ENCODE peak calls at places on chromosomes 16 and 17, in five cellular contexts. C is Panc1, F is esophagus muscularis mucosa, Q is GM23338, Z is stomach. O is an unnamed sample.

GRCh38 chr17:29533976-29534375 is 32.9 kb downstream of the ABHD15 start:
- DNase-seq in C (no peak), F (no peak), Q (no peak), Z (no peak), O (no peak)

GRCh38 chr17:9363440-9364350 is 211.9 kb downstream of the STX8 start:
- DNase-seq in C (no peak), F (no peak), Q (no peak), Z (no peak), O (no peak)

GRCh38 chr17:57090560-57091185 is 5.6 kb downstream of the AKAP1 start:
- DNase-seq in C (no peak), F (no peak), Q (no peak), Z (no peak), O (no peak)

GRCh38 chr17:2610640-2611175 is 17.3 kb downstream of the PAFAH1B1 start:
- DNase-seq in C (no peak), F (no peak), Q (no peak), Z (no peak), O (no peak)

GRCh38 chr17:67818110-67819002 is 6.9 kb upstream of the BPTF start:
- DNase-seq in C (no peak), F (no peak), Q (no peak), Z (no peak), O (peak; percentile 53)

GRCh38 chr17:34306466-34306865 is 12.8 kb upstream of the CCL8 start:
- DNase-seq in C (no peak), F (peak; percentile 89), Q (peak; percentile 80), Z (no peak), O (no peak)

GRCh38 chr17:10265100-10265810 is 66.8 kb upstream of the GAS7 start:
- DNase-seq in C (no peak), F (no peak), Q (no peak), Z (no peak), O (no peak)

GRCh38 chr16:72876221-72876620 is 171.7 kb downstream of the ZFHX3 start:
- DNase-seq in C (no peak), F (no peak), Q (no peak), Z (peak; percentile 32), O (no peak)

GRCh38 chr17:79812206-79812968 is 15.5 kb upstream of the CBX8 start:
- DNase-seq in C (no peak), F (no peak), Q (no peak), Z (no peak), O (no peak)

GRCh38 chr16:67571981-67572431 is 9.7 kb downstream of the CTCF start:
- DNase-seq in C (no peak), F (no peak), Q (no peak), Z (no peak), O (no peak)

GRCh38 chr17:4846635-4847390 is 13.7 kb downstream of the MINK1 start:
- DNase-seq in C (no peak), F (no peak), Q (no peak), Z (no peak), O (no peak)
- TF ChIP-seq POLR2AphosphoS5 in C (no peak), F (no peak), Q (no peak), Z (no peak), O (no peak)

GRCh38 chr16:85642762-85643281 is 29.7 kb downstream of the GSE1 start:
- DNase-seq in C (no peak), F (no peak), Q (no peak), Z (no peak), O (no peak)

GRCh38 chr16:85644093-85644712 is 31.1 kb downstream of the GSE1 start:
- DNase-seq in C (no peak), F (no peak), Q (no peak), Z (no peak), O (no peak)

GRCh38 chr16:85641776-85642176 is 28.7 kb downstream of the GSE1 start:
- DNase-seq in C (no peak), F (no peak), Q (no peak), Z (peak; percentile 81), O (no peak)

GRCh38 chr16:85645021-85645589 is 32.0 kb downstream of the GSE1 start:
- DNase-seq in C (no peak), F (no peak), Q (no peak), Z (peak; percentile 55), O (no peak)

GRCh38 chr16:85643631-85644030 is 30.5 kb downstream of the GSE1 start:
- DNase-seq in C (no peak), F (no peak), Q (no peak), Z (peak; percentile 36), O (no peak)
- H3K4me1 ChIP-seq in C (peaks cover 35% of the 10 kb centered on the region), F (peaks cover 33% of the 10 kb centered on the region), Q (no peaks in the 10 kb centered on the region), Z (peaks cover 87% of the 10 kb centered on the region), O (no peaks in the 10 kb centered on the region)

GRCh38 chr17:18065546-18065945 is 22.2 kb upstream of the DRG2 start:
- DNase-seq in C (no peak), F (no peak), Q (no peak), Z (no peak), O (no peak)
- TF ChIP-seq POLR2AphosphoS5 in C (no peak), F (no peak), Q (no peak), Z (no peak), O (no peak)

GRCh38 chr17:36931096-36931696 is 6.1 kb upstream of the LHX1 start:
- DNase-seq in C (no peak), F (no peak), Q (no peak), Z (no peak), O (no peak)
- H3K4me1 ChIP-seq in C (peaks cover 12% of the 10 kb centered on the region), F (peaks cover 59% of the 10 kb centered on the region), Q (peaks cover 78% of the 10 kb centered on the region), Z (peaks cover 58% of the 10 kb centered on the region), O (peaks cover 61% of the 10 kb centered on the region)

GRCh38 chr17:50055426-50056216 is at the start of gene ITGA3:
- DNase-seq in C (no peak), F (peak; percentile 94), Q (peak; percentile 95), Z (peak; percentile 89), O (peak; percentile 82)
- TF ChIP-seq POLR2AphosphoS5 in C (peak; percentile 60), F (peak; percentile 66), Q (no peak), Z (peak; percentile 56), O (no peak)

GRCh38 chr16:84138824-84139627 is 6.0 kb downstream of the HSDL1 start:
- DNase-seq in C (no peak), F (no peak), Q (peak; percentile 49), Z (peak; percentile 37), O (no peak)

GRCh38 chr16:84138500-84138823 is 6.5 kb downstream of the HSDL1 start:
- DNase-seq in C (no peak), F (no peak), Q (no peak), Z (no peak), O (no peak)

GRCh38 chr16:84137769-84138357 is 7.1 kb downstream of the HSDL1 start:
- DNase-seq in C (no peak), F (no peak), Q (no peak), Z (no peak), O (no peak)

GRCh38 chr16:84136331-84137125 is 8.4 kb downstream of the HSDL1 start:
- DNase-seq in C (no peak), F (no peak), Q (no peak), Z (no peak), O (no peak)

GRCh38 chr16:84137287-84137686 is 7.7 kb downstream of the HSDL1 start:
- DNase-seq in C (no peak), F (no peak), Q (no peak), Z (no peak), O (no peak)
- H3K4me1 ChIP-seq in C (no peaks in the 10 kb centered on the region), F (peaks cover 7% of the 10 kb centered on the region), Q (peaks cover 48% of the 10 kb centered on the region), Z (peaks cover 8% of the 10 kb centered on the region), O (peaks cover 33% of the 10 kb centered on the region)

DNA sequence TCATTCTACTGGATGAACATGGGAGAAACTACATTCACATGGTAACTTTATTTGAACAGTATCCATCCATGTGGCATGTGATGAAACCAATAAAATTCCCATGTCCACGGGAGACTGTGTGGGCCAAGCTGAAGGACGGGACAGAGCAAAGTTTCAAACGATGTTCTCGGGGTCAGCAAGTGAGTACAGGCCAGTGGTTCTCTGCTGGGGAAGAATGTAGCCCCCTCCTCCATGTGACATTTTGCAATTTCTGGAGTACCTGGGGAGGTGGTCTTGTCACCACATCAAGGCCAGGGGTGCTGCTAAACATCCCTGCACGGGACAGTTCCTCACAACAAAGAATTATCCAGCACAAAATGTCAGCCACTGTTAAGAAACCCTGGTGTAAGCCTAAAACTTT is 7.4 kb upstream of the TANGO6 start:
- DNase-seq in C (no peak), F (no peak), Q (no peak), Z (no peak), O (no peak)
- TF ChIP-seq POLR2AphosphoS5 in C (no peak), F (no peak), Q (no peak), Z (no peak), O (no peak)

GRCh38 chr17:74608511-74608910 is 15.0 kb downstream of the CD300E start:
- DNase-seq in C (no peak), F (no peak), Q (no peak), Z (no peak), O (no peak)
- H3K4me1 ChIP-seq in C (peaks cover 3% of the 10 kb centered on the region), F (peaks cover 11% of the 10 kb centered on the region), Q (no peaks in the 10 kb centered on the region), Z (peaks cover 12% of the 10 kb centered on the region), O (peaks cover 32% of the 10 kb centered on the region)

GRCh38 chr16:29978564-29979270 is 5.0 kb downstream of the TAOK2 start:
- DNase-seq in C (no peak), F (no peak), Q (no peak), Z (no peak), O (no peak)
- TF ChIP-seq POLR2AphosphoS5 in C (no peak), F (no peak), Q (no peak), Z (no peak), O (no peak)

GRCh38 chr16:1176280-1176897 is 23.5 kb downstream of the CACNA1H start:
- DNase-seq in C (no peak), F (no peak), Q (no peak), Z (no peak), O (no peak)

GRCh38 chr16:1177750-1178149 is 24.8 kb downstream of the CACNA1H start:
- DNase-seq in C (no peak), F (no peak), Q (no peak), Z (no peak), O (no peak)

GRCh38 chr16:1177053-1177452 is 24.1 kb downstream of the CACNA1H start:
- DNase-seq in C (no peak), F (no peak), Q (no peak), Z (no peak), O (no peak)

GRCh38 chr16:1180772-1181714 is 28.1 kb downstream of the CACNA1H start:
- DNase-seq in C (no peak), F (no peak), Q (no peak), Z (no peak), O (no peak)

DNA sequence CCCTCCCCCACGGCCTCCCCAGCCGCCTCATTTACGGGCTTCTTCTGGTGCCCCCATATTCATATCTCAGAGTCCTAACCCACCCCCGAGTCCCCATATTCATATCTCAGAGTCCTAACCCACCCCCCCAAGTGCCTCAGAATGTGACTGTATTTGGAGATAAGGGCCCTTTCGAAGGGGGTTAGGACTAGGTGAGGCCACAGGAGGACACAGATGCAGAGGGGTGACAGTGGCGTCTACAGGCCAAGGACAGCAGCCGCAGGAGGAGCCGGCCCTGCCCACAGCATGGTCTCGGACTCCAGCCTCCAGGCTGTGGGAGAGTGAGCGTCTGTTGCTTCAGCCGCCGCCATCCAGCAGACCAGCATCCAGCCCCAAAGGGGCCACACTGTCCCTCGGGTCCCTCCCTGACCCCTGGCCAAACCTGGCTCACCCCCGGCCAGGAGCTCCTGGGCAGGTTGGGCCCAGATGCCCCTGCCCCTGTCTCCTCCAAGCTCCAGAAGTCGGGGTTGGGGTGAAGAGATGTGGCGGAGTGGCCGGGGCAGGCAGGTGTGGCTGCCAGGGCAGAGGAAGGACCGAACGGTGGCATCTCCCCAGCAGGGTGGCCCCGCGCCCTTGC is 25.5 kb downstream of the CACNA1H start:
- DNase-seq in C (no peak), F (no peak), Q (no peak), Z (no peak), O (no peak)
- H3K4me1 ChIP-seq in C (peaks cover 61% of the 10 kb centered on the region), F (peaks cover 98% of the 10 kb centered on the region), Q (no peaks in the 10 kb centered on the region), Z (peaks cover 65% of the 10 kb centered on the region), O (no peaks in the 10 kb centered on the region)